ENCODE peak calls at places on chromosomes 5 and 9, in four cellular contexts. I is COR-L47; Q is activated T-cell treated with anti-CD3 and anti-CD28 coated beads, Interleukin-2, amount 50 U/mL, for 72 hours; U is fibroblast of lung. B is an unnamed sample.

GRCh38 chr9:5435912-5436311 is 1.8 kb downstream of the PLGRKT start:
- DNase-seq in Q (no peak), I (no peak), U (no peak), B (no peak)

GRCh38 chr9:111400564-111400898 is 70.5 kb upstream of the OR2K2 start:
- DNase-seq in U (no peak), I (no peak), Q (no peak), B (no peak)

GRCh38 chr9:87800456-87800855 is 74.5 kb downstream of the CTSL start:
- DNase-seq in U (no peak), Q (no peak), I (no peak), B (no peak)

GRCh38 chr9:96874947-96875459 is 20.7 kb upstream of the ZNF782 start:
- DNase-seq in Q (peak), I (peak), U (peak), B (no peak)

GRCh38 chr9:115672477-115673316 is 480.9 kb upstream of the PAPPA start:
- DNase-seq in Q (no peak), U (peak), I (no peak), B (no peak)

GRCh38 chr9:116421006-116421538 is 266.0 kb upstream of the TRIM32 start:
- DNase-seq in I (no peak), Q (no peak), U (no peak), B (no peak)

GRCh38 chr5:157100140-157100679 is 8.6 kb downstream of the HAVCR2 start:
- DNase-seq in Q (peak), U (peak), I (no peak), B (no peak)

GRCh38 chr9:37036237-37037136 is 2.4 kb upstream of the PAX5 start:
- DNase-seq in I (peak), U (peak), Q (peak), B (no peak)

GRCh38 chr9:23824241-23825142 is 1.5 kb downstream of the ELAVL2 start:
- DNase-seq in U (no peak), I (peak), Q (no peak), B (no peak)

GRCh38 chr5:154369682-154370081 is 76.1 kb upstream of the SAP30L start:
- DNase-seq in U (no peak), I (no peak), Q (no peak), B (no peak)

GRCh38 chr9:36091028-36091953 is 45.2 kb upstream of the GLIPR2 start:
- DNase-seq in I (no peak), U (peak), Q (no peak), B (no peak)

GRCh38 chr5:179439181-179439990 is 94.1 kb upstream of the ADAMTS2 start:
- DNase-seq in I (no peak), U (no peak), Q (no peak), B (no peak)

GRCh38 chr5:59487068-59487686 is 406.3 kb downstream of the PDE4D start:
- DNase-seq in U (no peak), Q (no peak), I (no peak), B (no peak)

GRCh38 chr9:113221800-113222481 is 597 bp downstream of the SLC31A1 start:
- DNase-seq in I (no peak), Q (no peak), U (no peak), B (no peak)

GRCh38 chr5:55763736-55764420 is 26.0 kb downstream of the DDX4 start:
- DNase-seq in U (no peak), I (no peak), Q (no peak), B (no peak)

GRCh38 chr5:88660947-88661869 is 221.8 kb downstream of the MEF2C start:
- DNase-seq in I (peak), Q (peak), U (peak), B (peak)

GRCh38 chr9:4855861-4856260 is 63.1 kb downstream of the RCL1 start:
- DNase-seq in U (peak), I (no peak), Q (no peak), B (no peak)

GRCh38 chr9:133116346-133117231 is 4.5 kb downstream of the RALGDS start:
- DNase-seq in I (no peak), U (no peak), Q (no peak), B (no peak)

B was measured in anterior cingulate cortex.